ENCODE peak calls at places on chromosomes 4 and X, in four cellular contexts. S is stimulated activated naive CD8-positive, alpha-beta T cell treated with anti-CD3 and anti-CD28 coated beads, Interleukin-15, amount 100 ng/mL, for 72 hours; Y is HCT116; K is activated CD8-positive, alpha-beta memory T cell treated with anti-CD3 and anti-CD28 coated beads, Interleukin-2, amount 10 ng/mL, durations not matched to agents 7 days and 5 days. D is an unnamed sample.

GRCh38 chr4:124019749-124020549 is 623.4 kb downstream of the SPRY1 start:
- ATAC-seq in S (no peak), Y (no peak), K (no peak), D (no peak)

GRCh38 chr4:26074672-26075071 is 160.7 kb downstream of the SMIM20 start:
- ATAC-seq in S (peak), Y (no peak), K (peak), D (peak)

GRCh38 chr4:99885063-99885664 is 9.1 kb downstream of the LAMTOR3 start:
- ATAC-seq in S (no peak), Y (no peak), K (no peak), D (no peak)

GRCh38 chr4:79048878-79049277 is 109.6 kb upstream of the PAQR3 start:
- ATAC-seq in S (no peak), Y (no peak), K (no peak), D (no peak)

GRCh38 chr4:2583092-2583491 is 46.6 kb downstream of the FAM193A start:
- ATAC-seq in S (no peak), Y (no peak), K (no peak), D (no peak)

GRCh38 chr4:150591284-150591874 is 9.4 kb downstream of the MAB21L2 start:
- ATAC-seq in S (no peak), Y (peak), K (no peak), D (no peak)

GRCh38 chr4:143344011-143344410 is 7.3 kb downstream of the GAB1 start:
- ATAC-seq in S (no peak), Y (no peak), K (no peak), D (no peak)

GRCh38 chr4:130395871-130396270 is 1299.9 kb downstream of the C4orf33 start:
- ATAC-seq in S (no peak), Y (no peak), K (no peak), D (no peak)

GRCh38 chrX:39289827-39290226 is 488.6 kb downstream of the MID1IP1 start:
- ATAC-seq in S (no peak), Y (no peak), K (no peak), D (peak)

GRCh38 chr4:36640876-36641275 is 359.5 kb downstream of the DTHD1 start:
- ATAC-seq in S (no peak), Y (no peak), K (no peak), D (no peak)

GRCh38 chrX:121244511-121244910 is 197.1 kb downstream of the GLUD2 start:
- ATAC-seq in S (no peak), Y (no peak), K (no peak), D (no peak)

GRCh38 chrX:131985526-131986049 is 37.5 kb upstream of the STK26 start:
- ATAC-seq in S (peak), Y (no peak), K (no peak), D (peak)

GRCh38 chrX:121298499-121298898 is 251.1 kb downstream of the GLUD2 start:
- ATAC-seq in S (no peak), Y (no peak), K (no peak), D (peak)

GRCh38 chrX:29555465-29556091 is 659.8 kb upstream of the MAGEB2 start:
- ATAC-seq in S (no peak), Y (no peak), K (no peak), D (no peak)

GRCh38 chrX:21838937-21839333 is 482 bp upstream of the MBTPS2 start:
- ATAC-seq in S (no peak), Y (peak), K (no peak), D (no peak)

GRCh38 chrX:48487362-48487785 is 11.4 kb downstream of the FTSJ1 start:
- ATAC-seq in S (no peak), Y (peak), K (no peak), D (no peak)

GRCh38 chr4:60463846-60464502 is 736.2 kb upstream of the ADGRL3 start:
- ATAC-seq in S (no peak), Y (no peak), K (no peak), D (no peak)

GRCh38 chr4:168832746-168833575 is 177.1 kb downstream of the CBR4 start:
- ATAC-seq in S (peak), Y (peak), K (no peak), D (no peak)

GRCh38 chr4:96993528-96993927 is 1149.7 kb downstream of the STPG2 start:
- ATAC-seq in S (no peak), Y (no peak), K (no peak), D (no peak)

GRCh38 chr4:107519057-107519456 is 201.0 kb downstream of the PAPSS1 start:
- ATAC-seq in S (no peak), Y (peak), K (no peak), D (no peak)

GRCh38 chr4:139750099-139750498 is 84.5 kb downstream of the MGST2 start:
- ATAC-seq in S (no peak), Y (peak), K (no peak), D (no peak)

GRCh38 chr4:14446311-14446710 is 556.0 kb upstream of the CPEB2 start:
- ATAC-seq in S (no peak), Y (no peak), K (no peak), D (no peak)

GRCh38 chrX:138691186-138691585 is 20.3 kb downstream of the FGF13 start:
- ATAC-seq in S (no peak), Y (no peak), K (no peak), D (no peak)

GRCh38 chr4:184313058-184313709 is 95.5 kb upstream of the ENPP6 start:
- ATAC-seq in S (peak), Y (no peak), K (peak), D (peak)

GRCh38 chr4:139956436-139957107 is 197.4 kb downstream of the MAML3 start:
- ATAC-seq in S (no peak), Y (no peak), K (no peak), D (no peak)

GRCh38 chrX:100812216-100813158 is 7.7 kb upstream of the CSTF2 start:
- ATAC-seq in S (no peak), Y (no peak), K (no peak), D (no peak)

GRCh38 chrX:127621780-127622179 is 430.4 kb downstream of the ACTRT1 start:
- ATAC-seq in S (no peak), Y (no peak), K (no peak), D (no peak)

GRCh38 chr4:152696764-152697250 is 17.0 kb upstream of the TMEM154 start:
- ATAC-seq in S (peak), Y (peak), K (peak), D (peak)

GRCh38 chr4:69470561-69470960 is 25.1 kb downstream of the UGT2B4 start:
- ATAC-seq in S (no peak), Y (peak), K (no peak), D (no peak)

GRCh38 chr4:80540785-80541469 is 205.4 kb downstream of the CFAP299 start:
- ATAC-seq in S (peak), Y (no peak), K (peak), D (peak)